ENCODE peak calls at places on chromosomes 12 and 14, in five cellular contexts. D is fibroblast of mammary gland, T is astrocyte of the spinal cord, F is AG10803, V is GM06990. A is an unnamed sample.

GRCh38 chr14:79476552-79476951 is 734.8 kb downstream of the DIO2 start:
- DNase-seq in D (no peak), T (no peak), F (no peak), V (no peak), A (no peak)

GRCh38 chr12:120249875-120250795 is 15.4 kb downstream of the PXN start:
- DNase-seq in D (peak; percentile 55), T (no peak), F (no peak), V (no peak), A (no peak)

GRCh38 chr14:98321838-98322237 is 950.2 kb downstream of the BCL11B start:
- DNase-seq in D (no peak), T (no peak), F (no peak), V (no peak), A (no peak)

GRCh38 chr14:67429651-67430205 is 17.8 kb upstream of the PLEK2 start:
- DNase-seq in D (no peak), T (no peak), F (peak; percentile 72), V (no peak), A (no peak)

GRCh38 chr12:25014961-25015360 is 66.1 kb upstream of the BCAT1 start:
- DNase-seq in D (peak; percentile 39), T (peak; percentile 37), F (no peak), V (no peak), A (no peak)

GRCh38 chr14:86774916-86775315 is 1218.1 kb downstream of the GALC start:
- DNase-seq in D (no peak), T (no peak), F (no peak), V (no peak), A (no peak)

GRCh38 chr14:22478670-22479069 is 110.4 kb downstream of the DAD1 start:
- DNase-seq in D (peak; percentile 22), T (peak; percentile 34), F (no peak), V (no peak), A (peak; percentile 43)

GRCh38 chr12:104519190-104519857 is 62.6 kb downstream of the CHST11 start:
- DNase-seq in D (no peak), T (no peak), F (peak; percentile 29), V (no peak), A (no peak)

GRCh38 chr14:57390806-57391562 is 598 bp downstream of the NAA30 start:
- DNase-seq in D (no peak), T (peak; percentile 47), F (peak; percentile 28), V (peak; percentile 74), A (no peak)

GRCh38 chr14:23529016-23529740 is 22.4 kb downstream of the ZFHX2 start:
- DNase-seq in D (no peak), T (no peak), F (no peak), V (no peak), A (no peak)

GRCh38 chr14:34098045-34098984 is 147.4 kb upstream of the EGLN3 start:
- DNase-seq in D (peak; percentile 69), T (peak; percentile 64), F (peak; percentile 45), V (no peak), A (no peak)

GRCh38 chr12:14952295-14952995 is 9.0 kb downstream of the ARHGDIB start:
- DNase-seq in D (peak; percentile 90), T (peak; percentile 94), F (peak; percentile 93), V (no peak), A (peak; percentile 87)

GRCh38 chr12:15276088-15276698 is 46.1 kb upstream of the PTPRO start:
- DNase-seq in D (peak; percentile 73), T (peak; percentile 45), F (peak; percentile 36), V (no peak), A (no peak)

GRCh38 chr12:7995266-7995963 is 37.1 kb upstream of the FOXJ2 start:
- DNase-seq in D (peak; percentile 92), T (peak; percentile 87), F (peak; percentile 88), V (peak; percentile 26), A (peak; percentile 76)
- H3K4me3 ChIP-seq in D (peak overlapping the region; percentile 37), T (no peak overlapping the region), F (peak overlapping the region; percentile 39), V (no peak overlapping the region), A (no peak overlapping the region)

GRCh38 chr12:6791931-6792520 is 2.7 kb downstream of the CD4 start:
- DNase-seq in D (no peak), T (no peak), F (no peak), V (no peak), A (no peak)
- H3K4me3 ChIP-seq in D (no peak overlapping the region), T (no peak overlapping the region), F (no peak overlapping the region), V (no peak overlapping the region), A (no peak overlapping the region)

DNA sequence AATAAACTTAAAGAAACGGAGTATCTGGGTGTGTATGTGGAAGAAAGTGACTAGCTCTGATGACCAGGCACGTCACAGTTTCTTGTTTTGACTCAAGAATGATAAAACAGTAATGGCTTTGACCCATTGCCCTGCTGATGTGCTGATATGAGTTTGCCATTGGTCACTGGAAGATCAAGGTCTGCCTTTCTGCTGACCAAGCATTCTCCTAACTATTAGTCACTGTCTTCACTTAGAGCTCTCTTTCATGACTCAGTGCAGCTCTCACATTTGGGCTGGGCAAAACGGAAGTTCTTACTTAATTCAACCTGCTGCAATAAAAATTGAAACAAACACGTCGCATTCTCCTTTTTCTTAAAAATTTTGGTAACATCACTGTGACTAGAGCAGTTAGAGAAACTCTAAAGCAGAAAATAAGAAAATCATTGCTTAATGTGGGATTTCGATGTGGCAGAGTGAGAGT is 366.7 kb downstream of the BTG1 start:
- DNase-seq in D (peak; percentile 96), T (peak; percentile 86), F (peak; percentile 84), V (peak; percentile 56), A (peak; percentile 69)
- H3K4me3 ChIP-seq in D (no peak overlapping the region), T (no peak overlapping the region), F (no peak overlapping the region), V (peak overlapping the region; percentile 18), A (no peak overlapping the region)

DNA sequence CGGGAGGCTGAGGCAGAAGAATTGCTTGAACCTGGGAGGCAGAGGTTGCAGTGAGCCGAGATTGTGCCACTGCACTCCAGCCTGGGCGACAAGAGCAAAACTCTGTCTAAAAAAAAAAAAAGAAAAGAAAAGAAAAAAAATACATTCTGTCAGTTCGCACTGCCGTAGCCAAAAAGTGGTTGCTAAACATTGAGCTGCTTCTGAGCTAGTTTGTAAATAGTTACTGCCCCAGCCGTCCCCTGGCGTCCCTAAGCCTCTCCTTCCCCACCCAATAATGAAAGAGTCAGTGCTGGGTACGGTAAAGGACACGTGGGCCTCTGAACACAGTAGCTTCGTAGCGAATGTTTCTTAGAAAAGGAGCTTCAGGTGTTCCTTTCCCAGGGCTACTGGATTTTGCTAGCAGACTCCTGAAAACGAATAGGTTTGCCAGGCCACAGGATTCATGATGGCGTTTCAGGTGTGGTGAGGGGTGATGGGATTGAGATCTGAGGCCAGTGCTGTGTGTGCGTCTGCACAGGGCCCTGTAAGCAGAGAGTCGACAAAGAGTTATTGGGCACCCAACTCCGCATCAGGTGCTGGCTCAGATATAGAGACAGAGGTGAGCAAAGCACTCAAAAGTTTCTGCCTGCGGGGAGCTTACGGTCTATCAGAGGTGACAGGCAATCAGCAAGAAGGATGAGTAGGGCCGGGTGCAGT is 94.1 kb downstream of the LGMN start:
- DNase-seq in D (no peak), T (no peak), F (no peak), V (no peak), A (no peak)
- H3K4me3 ChIP-seq in D (no peak overlapping the region), T (no peak overlapping the region), F (no peak overlapping the region), V (peak overlapping the region; percentile 18), A (no peak overlapping the region)

DNA sequence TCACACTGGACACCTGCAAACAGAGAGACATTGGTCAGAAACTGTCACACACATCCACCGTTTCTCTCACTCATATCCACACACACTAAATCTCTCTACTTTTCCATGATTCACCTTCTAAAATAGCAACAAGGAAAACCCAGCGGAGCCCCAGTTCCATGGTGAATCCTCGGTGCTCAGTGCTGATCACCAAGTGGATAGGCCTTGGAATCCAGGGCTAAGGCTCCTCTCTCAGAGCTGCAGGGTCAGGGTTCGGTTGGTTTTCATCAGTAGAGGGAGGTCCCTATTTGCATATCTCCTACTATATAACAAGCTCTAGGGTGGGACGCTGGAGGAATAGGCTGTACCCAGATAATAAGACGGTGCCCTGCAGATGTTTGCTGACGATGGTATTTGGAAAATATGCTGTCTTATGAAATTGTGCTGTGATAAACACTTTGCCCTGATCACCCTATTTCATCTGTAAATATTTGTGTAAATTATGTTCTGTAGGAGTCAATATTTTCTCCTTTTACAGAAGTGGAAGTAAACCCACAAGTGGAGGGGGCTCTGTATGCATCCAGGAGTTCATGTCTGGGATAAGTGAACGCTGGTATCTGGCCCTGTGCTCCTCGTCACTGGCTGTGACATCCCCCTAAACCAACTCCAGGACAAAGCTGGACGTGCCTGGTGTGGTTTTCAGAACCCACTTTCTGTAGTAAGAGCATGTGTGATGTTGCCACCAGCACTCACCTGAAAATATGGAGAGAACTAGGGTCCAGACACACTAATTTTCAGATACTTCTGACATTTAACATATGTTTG is 709.2 kb downstream of the TMEM121 start:
- DNase-seq in D (no peak), T (no peak), F (no peak), V (no peak), A (no peak)
- H3K4me3 ChIP-seq in D (no peak overlapping the region), T (no peak overlapping the region), F (no peak overlapping the region), V (no peak overlapping the region), A (no peak overlapping the region)

DNA sequence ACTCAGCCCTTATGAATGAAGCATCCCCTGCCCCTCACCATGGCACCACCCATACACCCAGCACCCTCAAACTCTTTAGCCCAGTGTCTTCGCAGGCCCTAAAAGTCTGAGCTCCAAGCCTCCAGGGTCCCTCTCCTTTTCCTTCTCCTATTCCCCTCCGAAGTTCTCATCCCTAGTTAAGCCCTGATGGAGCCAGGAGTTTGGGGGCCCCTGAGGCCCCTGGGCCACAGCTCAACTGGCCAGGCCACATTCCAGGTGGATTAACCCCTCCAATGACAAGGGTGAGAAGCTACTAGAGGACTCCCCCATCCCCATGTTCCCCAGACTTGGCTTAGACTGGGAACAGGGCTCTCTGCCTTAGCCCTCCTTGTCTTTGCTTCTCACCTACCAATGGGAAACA is 2.6 kb downstream of the RARG start:
- DNase-seq in D (no peak), T (no peak), F (no peak), V (no peak), A (no peak)
- H3K4me3 ChIP-seq in D (no peak overlapping the region), T (no peak overlapping the region), F (no peak overlapping the region), V (no peak overlapping the region), A (no peak overlapping the region)

DNA sequence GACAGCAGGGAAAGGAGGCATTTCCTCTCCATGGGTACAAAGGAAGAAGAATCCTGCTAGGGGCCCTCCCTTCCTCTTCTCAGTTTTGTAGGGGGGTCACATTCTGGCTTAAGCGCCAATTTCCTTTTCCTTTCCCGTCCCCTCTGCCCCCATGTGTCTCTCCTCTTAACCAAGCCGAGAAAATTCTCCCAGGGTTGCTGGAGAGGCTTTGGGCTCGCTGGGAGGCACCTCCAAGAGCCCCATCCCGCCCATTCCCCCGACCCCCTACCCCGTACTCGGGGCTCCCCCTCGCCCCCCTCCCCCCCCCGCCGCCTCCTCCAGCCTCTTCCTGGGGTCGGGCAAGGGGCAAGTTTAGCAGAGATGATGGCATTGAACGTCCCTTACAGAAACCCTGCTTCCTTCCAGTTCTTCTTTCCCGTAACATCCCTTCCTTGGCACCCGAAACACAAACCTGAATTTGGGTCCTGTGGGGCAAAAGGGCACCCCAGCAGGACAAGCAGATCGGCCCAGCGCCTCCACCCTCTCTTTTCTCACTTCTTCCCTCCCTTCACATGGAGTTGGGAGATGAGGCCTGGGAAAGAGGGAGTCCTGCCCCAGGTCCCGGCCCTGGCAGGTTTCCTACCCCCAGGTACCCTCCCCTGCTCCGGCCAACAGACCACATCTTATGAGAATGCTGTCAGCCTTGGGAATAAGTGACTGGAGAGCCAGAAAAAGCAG is 13.7 kb downstream of the PLEKHG6 start:
- DNase-seq in D (no peak), T (no peak), F (no peak), V (no peak), A (no peak)
- H3K4me3 ChIP-seq in D (no peak overlapping the region), T (no peak overlapping the region), F (no peak overlapping the region), V (no peak overlapping the region), A (no peak overlapping the region)

GRCh38 chr12:111600296-111600562 is 1.1 kb upstream of the ATXN2 start:
- DNase-seq in D (no peak), T (no peak), F (no peak), V (no peak), A (no peak)
- H3K4me3 ChIP-seq in D (peak overlapping the region; percentile 85), T (peak overlapping the region; percentile 94), F (peak overlapping the region; percentile 89), V (peak overlapping the region; percentile 91), A (peak overlapping the region; percentile 93)

GRCh38 chr14:41868396-41868795 is 261.7 kb downstream of the LRFN5 start:
- DNase-seq in D (no peak), T (peak; percentile 10), F (peak; percentile 15), V (no peak), A (no peak)
- H3K4me3 ChIP-seq in D (no peak overlapping the region), T (no peak overlapping the region), F (no peak overlapping the region), V (no peak overlapping the region), A (no peak overlapping the region)